ENCODE peak calls at places on chromosomes 4 and X, in four cellular contexts. X is mucosa of descending colon, D is breast epithelium, L is GM23338. E is an unnamed sample.

GRCh38 chrX:23907106-23907495 is 637 bp downstream of the APOO start:
- DNase-seq in X (no peak), D (no peak), L (peak; percentile 47), E (no peak)

GRCh38 chrX:147072747-147073146 is 258.2 kb upstream of the CXorf51A start:
- DNase-seq in L (no peak), D (no peak), X (no peak), E (no peak)

GRCh38 chr4:8772499-8773123 is 99.0 kb downstream of the HMX1 start:
- DNase-seq in X (peak; percentile 4), D (no peak), L (no peak), E (no peak)

GRCh38 chr4:128600996-128601857 is 208.3 kb upstream of the JADE1 start:
- DNase-seq in X (peak; percentile 50), L (no peak), D (peak; percentile 71), E (peak; percentile 43)

GRCh38 chr4:3423406-3423805 is 18.4 kb upstream of the HGFAC start:
- DNase-seq in D (no peak), X (no peak), L (no peak), E (no peak)

GRCh38 chrX:13816899-13817298 is at the start of gene GPM6B:
- DNase-seq in X (no peak), L (peak; percentile 21), D (no peak), E (no peak)

GRCh38 chr4:145956288-145956890 is 17.8 kb upstream of the ZNF827 start:
- DNase-seq in L (peak; percentile 82), D (no peak), X (no peak), E (no peak)

GRCh38 chr4:803884-804283 is 22.0 kb downstream of the CPLX1 start:
- DNase-seq in L (no peak), X (no peak), D (no peak), E (no peak)

GRCh38 chrX:63746278-63746677 is 38.7 kb downstream of the ARHGEF9 start:
- DNase-seq in D (no peak), X (no peak), L (no peak), E (no peak)

GRCh38 chr4:126705271-126705670 is 927.5 kb upstream of the INTU start:
- DNase-seq in D (no peak), X (no peak), L (no peak), E (no peak)

GRCh38 chr4:56301181-56302076 is 85.9 kb downstream of the AASDH start:
- DNase-seq in X (peak; percentile 85), L (peak; percentile 89), D (peak; percentile 51), E (no peak)

GRCh38 chr4:122830392-122831095 is 3.9 kb downstream of the FGF2 start:
- DNase-seq in D (no peak), L (no peak), X (no peak), E (no peak)

GRCh38 chrX:150507251-150507856 is 61.1 kb upstream of the MTM1 start:
- DNase-seq in L (peak; percentile 67), D (no peak), X (peak; percentile 40), E (no peak)

GRCh38 chr4:185137233-185137925 is 5.7 kb upstream of the SLC25A4 start:
- DNase-seq in D (no peak), X (no peak), L (peak; percentile 24), E (no peak)

GRCh38 chrX:2492536-2493218 is 8.1 kb downstream of the DHRSX start:
- DNase-seq in D (no peak), X (no peak), L (no peak), E (no peak)

GRCh38 chr4:3529363-3529762 is 2.9 kb downstream of the LRPAP1 start:
- DNase-seq in D (no peak), L (no peak), X (no peak), E (no peak)

GRCh38 chr4:150063128-150063527 is 15.1 kb upstream of the DCLK2 start:
- DNase-seq in D (no peak), X (no peak), L (no peak), E (no peak)

GRCh38 chrX:80578518-80579105 is 158.4 kb downstream of the TENT5D start:
- DNase-seq in D (no peak), L (peak; percentile 36), X (no peak), E (no peak)

GRCh38 chrX:18596096-18596495 is 75.8 kb downstream of the RS1 start:
- DNase-seq in X (no peak), L (no peak), D (no peak), E (no peak)

GRCh38 chr4:53321151-53321987 is 44.5 kb downstream of the SCFD2 start:
- DNase-seq in D (no peak), L (peak; percentile 4), X (no peak), E (no peak)

GRCh38 chrX:1027680-1028079 is 184.8 kb downstream of the CRLF2 start:
- DNase-seq in L (no peak), D (no peak), X (no peak), E (no peak)
- H3K4me1 ChIP-seq in L (no peaks in the 10 kb centered on the region), D (no peaks in the 10 kb centered on the region), X (no peaks in the 10 kb centered on the region), E (no peaks in the 10 kb centered on the region)

GRCh38 chr4:111475696-111476095 is 669.6 kb upstream of the FAM241A start:
- DNase-seq in X (no peak), L (no peak), D (no peak), E (no peak)

GRCh38 chr4:111475001-111475400 is 670.3 kb upstream of the FAM241A start:
- DNase-seq in X (peak; percentile 56), D (no peak), L (peak; percentile 85), E (no peak)
- TF ChIP-seq CTCF in X (no peak), D (no peak), L (peak; percentile 88), E (peak; percentile 38)

GRCh38 chr4:66929748-66930147 is 615.6 kb downstream of the CENPC start:
- DNase-seq in X (no peak), D (no peak), L (no peak), E (no peak)
- H3K4me1 ChIP-seq in X (no peaks in the 10 kb centered on the region), D (no peaks in the 10 kb centered on the region), L (no peaks in the 10 kb centered on the region), E (no peaks in the 10 kb centered on the region)

DNA sequence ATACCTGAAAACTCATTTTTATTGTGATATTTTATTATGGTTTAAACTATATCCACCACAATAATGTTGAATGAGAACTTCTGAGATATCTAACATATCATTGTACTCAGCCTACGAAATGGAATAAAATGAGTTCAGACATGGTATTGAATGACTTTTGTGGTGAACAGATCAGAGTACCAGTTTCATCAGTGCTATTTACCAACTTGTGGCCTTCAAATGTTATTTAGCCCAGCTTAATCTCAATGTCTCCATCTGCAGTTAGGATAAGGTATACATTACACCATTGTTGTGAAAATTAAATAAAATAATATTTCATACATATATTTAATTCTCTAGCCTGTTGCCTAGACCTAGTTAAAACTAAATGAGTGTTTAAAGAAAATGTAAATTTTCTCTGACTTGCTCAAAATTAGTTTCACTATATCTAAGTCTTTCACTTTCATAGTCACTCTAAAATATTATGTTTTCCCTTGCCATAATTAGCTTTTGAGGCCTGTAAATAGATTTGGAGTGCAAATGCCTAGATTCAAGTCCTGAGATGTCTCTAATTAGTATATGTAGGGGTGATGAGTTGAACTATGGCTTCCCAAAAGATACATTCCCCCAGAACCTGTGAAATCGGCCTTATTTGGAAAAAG is 594.2 kb downstream of the STPG2 start:
- DNase-seq in D (no peak), X (no peak), L (no peak), E (no peak)
- TF ChIP-seq CTCF in D (no peak), X (no peak), L (no peak), E (no peak)

GRCh38 chr4:144655491-144655890 is 9.5 kb downstream of the HHIP start:
- DNase-seq in L (no peak), X (no peak), D (no peak), E (no peak)
- H3K4me1 ChIP-seq in L (peaks cover 13% of the 10 kb centered on the region), X (peaks cover 4% of the 10 kb centered on the region), D (no peaks in the 10 kb centered on the region), E (no peaks in the 10 kb centered on the region)

GRCh38 chr4:85965529-85965928 is 394.3 kb downstream of the MAPK10 start:
- DNase-seq in X (no peak), L (no peak), D (no peak), E (no peak)

GRCh38 chr4:85968945-85969830 is 390.7 kb downstream of the MAPK10 start:
- DNase-seq in L (peak; percentile 73), D (no peak), X (no peak), E (no peak)

GRCh38 chr4:85966308-85966882 is 393.5 kb downstream of the MAPK10 start:
- DNase-seq in L (no peak), X (no peak), D (no peak), E (no peak)

GRCh38 chr4:85967872-85968271 is 392.0 kb downstream of the MAPK10 start:
- DNase-seq in D (no peak), L (no peak), X (no peak), E (no peak)

DNA sequence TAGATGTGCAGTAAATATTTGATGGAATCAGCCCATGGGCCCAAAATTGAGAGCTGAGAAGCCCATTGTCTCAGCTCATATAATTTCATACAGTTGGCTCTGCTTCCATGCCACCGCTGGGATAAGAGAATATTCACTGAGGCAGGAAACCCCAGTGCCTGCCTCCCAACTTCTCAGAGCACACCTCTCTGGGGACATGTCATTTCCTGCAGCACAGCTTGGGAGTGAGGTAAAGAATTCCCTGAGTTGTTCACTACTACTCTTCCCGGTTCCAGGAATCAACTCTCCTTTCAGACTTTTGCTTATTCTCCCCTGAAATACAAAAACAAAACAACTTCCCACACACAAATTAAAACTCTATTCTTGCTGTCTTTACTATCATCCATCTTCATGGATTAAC is 389.3 kb downstream of the MAPK10 start:
- DNase-seq in X (no peak), L (no peak), D (no peak), E (no peak)
- TF ChIP-seq CTCF in X (no peak), L (no peak), D (no peak), E (no peak)

GRCh38 chr4:120053916-120054315 is 12.7 kb downstream of the MAD2L1 start:
- DNase-seq in X (no peak), D (no peak), L (no peak), E (no peak)

GRCh38 chr4:120055167-120055566 is 11.5 kb downstream of the MAD2L1 start:
- DNase-seq in L (no peak), X (no peak), D (no peak), E (no peak)

GRCh38 chr4:120055795-120056194 is 10.9 kb downstream of the MAD2L1 start:
- DNase-seq in X (no peak), L (no peak), D (no peak), E (no peak)

GRCh38 chr4:120057416-120057815 is 9.2 kb downstream of the MAD2L1 start:
- DNase-seq in D (no peak), L (no peak), X (no peak), E (no peak)

DNA sequence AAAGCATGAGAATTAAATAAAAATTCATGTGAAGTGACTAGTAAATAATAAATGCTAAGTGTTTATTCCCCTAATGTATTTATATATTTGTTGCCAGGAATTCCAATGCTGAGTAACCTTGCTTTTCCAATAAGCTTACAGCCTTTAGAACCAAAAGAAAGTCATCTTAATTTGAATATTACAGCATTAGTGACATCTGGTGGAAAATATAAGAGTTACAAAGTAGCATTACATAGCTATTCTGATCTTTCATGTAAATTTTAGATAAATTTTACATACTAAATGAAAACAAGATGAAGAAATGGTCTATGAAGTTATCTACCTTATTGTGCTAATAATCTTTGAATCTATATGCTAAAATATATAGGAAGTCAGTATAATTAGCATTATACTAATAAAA is 10.4 kb downstream of the MAD2L1 start:
- DNase-seq in L (no peak), X (no peak), D (no peak), E (no peak)
- H3K4me1 ChIP-seq in L (peaks cover 8% of the 10 kb centered on the region), X (no peaks in the 10 kb centered on the region), D (no peaks in the 10 kb centered on the region), E (peaks cover 34% of the 10 kb centered on the region)

GRCh38 chrX:17081535-17081934 is 135.1 kb downstream of the REPS2 start:
- DNase-seq in X (no peak), L (no peak), D (no peak), E (no peak)

GRCh38 chrX:17086317-17086716 is 139.9 kb downstream of the REPS2 start:
- DNase-seq in X (no peak), D (no peak), L (no peak), E (no peak)

GRCh38 chrX:17081969-17082368 is 135.5 kb downstream of the REPS2 start:
- DNase-seq in X (no peak), D (no peak), L (no peak), E (no peak)

GRCh38 chrX:17078031-17078730 is 131.7 kb downstream of the REPS2 start:
- DNase-seq in D (no peak), X (no peak), L (no peak), E (no peak)

GRCh38 chrX:17082831-17083230 is 136.4 kb downstream of the REPS2 start:
- DNase-seq in L (peak; percentile 43), X (no peak), D (no peak), E (no peak)
- TF ChIP-seq CTCF in L (peak; percentile 49), X (no peak), D (no peak), E (no peak)